ENCODE peak calls at places on chromosomes 12 and 14, in four cellular contexts. C is A549, F is GM12878, E is K562. D is an unnamed sample.

GRCh38 chr12:18578191-18578590 is 159.6 kb downstream of the PLCZ1 start:
- DNase-seq in C (no peak), E (no peak), F (no peak), D (no peak)

GRCh38 chr14:72518809-72519377 is 375.0 kb downstream of the DPF3 start:
- DNase-seq in F (peak), E (no peak), C (no peak), D (no peak)

GRCh38 chr14:22887990-22888378 is 5.0 kb downstream of the REM2 start:
- DNase-seq in C (no peak), F (peak), E (no peak), D (no peak)

GRCh38 chr12:130633771-130634170 is 82.3 kb downstream of the RIMBP2 start:
- DNase-seq in C (no peak), F (no peak), E (no peak), D (no peak)

GRCh38 chr12:67322580-67322979 is 53.4 kb downstream of the CAND1 start:
- DNase-seq in E (no peak), F (no peak), C (no peak), D (no peak)

GRCh38 chr12:109953656-109954055 is 42.5 kb downstream of the GIT2 start:
- DNase-seq in E (no peak), F (no peak), C (no peak), D (no peak)

GRCh38 chr14:96797943-96798349 is 764 bp downstream of the VRK1 start:
- DNase-seq in C (peak), F (no peak), E (peak), D (peak)

GRCh38 chr14:23171251-23171975 is 12.0 kb downstream of the SLC7A8 start:
- DNase-seq in F (no peak), C (no peak), E (no peak), D (no peak)

GRCh38 chr12:49783917-49784676 is 42.7 kb downstream of the TMBIM6 start:
- DNase-seq in C (no peak), E (no peak), F (no peak), D (no peak)

DNA sequence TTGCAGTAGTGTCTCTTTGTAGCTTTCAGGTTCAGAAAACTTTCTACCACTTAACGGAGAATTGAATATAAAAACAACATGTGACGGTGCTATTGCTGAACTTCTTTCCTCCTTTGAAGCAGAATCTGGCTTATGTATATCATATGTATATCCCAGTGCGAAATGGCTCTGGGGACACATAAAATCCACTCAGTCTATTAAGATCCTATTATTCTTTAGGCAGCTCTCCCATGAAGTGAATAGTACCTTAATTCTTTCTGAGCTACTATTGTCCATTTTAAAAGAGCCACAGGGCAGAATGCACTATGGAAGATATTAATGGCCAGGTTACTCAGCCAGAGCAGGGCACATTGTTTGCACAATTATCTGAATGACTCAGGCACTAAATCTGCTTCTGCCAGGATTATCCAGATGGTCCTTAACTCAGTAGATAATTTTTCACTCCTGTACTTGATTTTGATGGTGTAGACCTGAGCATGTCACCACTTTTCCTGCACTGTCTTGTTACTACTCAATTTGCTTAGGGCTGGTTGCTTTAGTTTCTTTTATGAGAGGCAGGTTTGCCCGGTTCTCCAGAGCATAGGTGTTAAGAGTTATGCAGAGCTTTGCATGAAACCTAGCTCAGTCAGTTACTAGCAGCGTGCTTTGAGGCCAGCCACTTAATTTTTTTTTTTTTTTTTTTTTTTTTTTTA is 5.5 kb downstream of the CNTN1 start:
- DNase-seq in E (no peak), C (peak), F (no peak), D (no peak)
- TF ChIP-seq KDM1A in E (no peak), C (no peak), F (no peak), D (no peak)

GRCh38 chr12:27012239-27012981 is 1.8 kb downstream of the TM7SF3 start:
- DNase-seq in E (no peak), C (no peak), F (no peak), D (peak)

GRCh38 chr12:27012982-27013255 is 1.3 kb downstream of the TM7SF3 start:
- DNase-seq in C (no peak), F (no peak), E (no peak), D (no peak)

GRCh38 chr12:27014085-27014858 is at the start of gene TM7SF3:
- DNase-seq in E (peak), C (peak), F (peak), D (peak)

GRCh38 chr12:27014859-27015729 is 910 bp upstream of the TM7SF3 start:
- DNase-seq in F (no peak), E (no peak), C (peak), D (no peak)

DNA sequence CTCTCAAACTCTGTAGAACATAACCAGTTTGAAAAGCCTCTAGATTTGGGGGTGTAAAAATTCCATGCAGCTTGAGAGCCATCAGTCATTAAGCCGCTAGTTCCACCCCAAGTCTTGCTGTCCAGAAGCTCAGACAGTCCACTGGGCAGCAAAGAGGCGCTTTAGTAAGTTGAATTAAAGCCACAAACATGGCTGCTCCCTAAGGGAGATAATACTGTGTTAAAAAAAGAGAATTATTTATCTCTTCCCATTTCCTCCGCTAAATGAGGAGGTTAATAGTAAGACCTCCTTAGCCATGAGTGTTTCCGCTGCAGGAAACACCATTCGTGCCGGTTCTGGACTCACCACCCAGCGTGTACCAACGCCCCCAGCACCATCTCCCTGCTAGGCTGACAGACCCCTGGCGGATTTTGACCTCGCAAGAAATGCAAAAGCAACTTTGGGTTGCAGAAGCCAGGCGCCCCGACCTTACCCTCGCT is 539 bp downstream of the TM7SF3 start:
- DNase-seq in F (no peak), C (peak), E (peak), D (no peak)
- TF ChIP-seq KDM1A in F (no peak), C (no peak), E (no peak), D (no peak)

DNA sequence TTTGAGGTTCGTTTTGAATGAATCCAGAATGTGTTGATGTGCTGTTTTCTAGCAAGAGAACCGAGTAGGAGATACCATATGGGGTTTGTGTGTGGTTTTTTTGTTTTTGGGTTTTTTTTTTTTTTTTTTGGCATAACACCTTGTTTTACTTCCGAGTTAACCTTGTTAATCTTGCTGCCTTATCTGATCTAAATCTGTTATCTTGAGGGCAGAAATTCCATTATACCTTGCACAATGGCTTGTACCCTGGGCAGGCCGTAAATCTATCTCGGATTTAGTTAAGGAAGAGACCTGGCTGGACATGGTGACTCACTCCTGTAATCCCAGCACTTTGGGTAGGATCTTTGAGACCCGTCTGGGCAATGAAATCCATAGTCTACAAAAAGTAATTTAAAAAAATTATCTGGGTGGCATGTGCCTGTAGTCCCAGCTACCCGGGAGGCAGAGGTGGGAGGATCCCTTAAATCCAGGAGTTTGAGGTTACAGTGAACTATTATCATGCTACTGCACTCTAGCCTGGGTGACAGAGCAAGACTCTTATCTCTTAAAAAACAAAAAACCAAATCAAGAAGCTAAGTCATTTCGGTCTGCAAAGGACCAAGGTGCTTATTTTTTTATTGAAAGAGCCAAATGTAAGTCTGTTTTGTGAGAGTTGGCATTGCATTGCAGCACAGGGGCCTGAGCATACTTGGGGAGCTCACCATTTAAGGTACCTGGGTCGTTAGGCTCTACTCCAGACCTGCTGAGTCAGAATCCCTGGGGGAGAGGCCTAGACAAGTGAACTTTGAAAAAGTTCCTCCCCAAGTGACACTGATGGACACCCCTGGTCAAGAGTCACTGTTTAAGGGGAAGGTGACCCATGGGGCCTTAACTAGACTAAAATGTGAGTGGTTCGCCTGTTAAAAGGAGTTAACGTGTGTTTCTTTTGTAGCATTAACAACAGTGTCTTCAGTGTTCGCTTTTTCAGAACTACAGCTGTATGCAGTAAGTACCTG is 6.7 kb downstream of the DLST start:
- DNase-seq in F (no peak), E (peak), C (peak), D (no peak)
- TF ChIP-seq KDM1A in F (no peak), E (peak), C (no peak), D (no peak)

GRCh38 chr12:41709463-41710285 is 435.0 kb downstream of the GXYLT1 start:
- DNase-seq in C (peak), E (no peak), F (no peak), D (no peak)
- TF ChIP-seq KDM1A in C (no peak), E (no peak), F (no peak), D (no peak)

GRCh38 chr12:120581998-120582397 is 796 bp upstream of the POP5 start:
- DNase-seq in F (no peak), C (no peak), E (no peak), D (no peak)
- TF ChIP-seq KDM1A in F (no peak), C (no peak), E (no peak), D (no peak)

DNA sequence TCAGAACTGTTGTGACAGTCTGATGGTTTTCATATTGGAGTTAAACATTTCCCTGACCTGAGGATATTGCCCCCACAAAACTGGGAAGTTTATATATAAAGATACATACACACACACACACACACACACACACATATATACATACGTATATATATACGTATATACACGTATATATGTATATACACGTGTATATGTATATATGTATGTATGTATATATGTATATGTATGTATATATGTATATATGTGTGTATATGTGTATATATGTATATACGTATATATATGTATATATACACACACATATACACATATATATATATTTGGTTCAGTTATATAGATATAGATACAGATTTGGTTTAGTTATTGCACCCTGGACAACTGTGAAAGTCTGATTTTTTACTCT is 65.7 kb downstream of the ATP2B1 start:
- DNase-seq in F (no peak), C (no peak), E (no peak), D (no peak)
- TF ChIP-seq KDM1A in F (no peak), C (no peak), E (no peak), D (no peak)

GRCh38 chr14:100810861-100811461 is 15.0 kb upstream of the MEG3 start:
- DNase-seq in E (no peak), F (no peak), C (no peak), D (no peak)
- TF ChIP-seq KDM1A in E (no peak), F (no peak), C (no peak), D (no peak)

GRCh38 chr14:105324080-105324778 is 9.7 kb downstream of the PACS2 start:
- DNase-seq in F (no peak), E (no peak), C (no peak), D (no peak)
- TF ChIP-seq KDM1A in F (no peak), E (no peak), C (no peak), D (no peak)

DNA sequence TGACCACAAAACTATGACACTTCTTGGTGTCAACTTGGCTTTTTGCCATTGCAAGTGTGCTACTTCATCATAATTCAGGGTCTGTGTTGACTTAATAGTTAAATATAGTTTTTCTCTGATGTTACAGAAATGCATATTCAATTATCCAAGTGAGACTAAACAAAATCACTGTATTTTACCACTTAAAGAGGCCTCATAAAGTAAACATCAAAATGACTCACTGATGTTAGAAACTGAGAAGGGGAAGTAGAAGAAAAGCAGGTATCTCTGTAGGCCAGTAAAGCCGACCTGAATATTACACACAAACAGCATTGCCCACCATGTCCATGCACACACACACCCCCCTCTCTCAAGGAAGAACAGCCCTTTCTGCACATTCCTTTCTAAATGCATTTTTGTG is 55.4 kb downstream of the RPAP3 start:
- DNase-seq in C (no peak), F (no peak), E (no peak), D (no peak)
- TF ChIP-seq KDM1A in C (no peak), F (no peak), E (no peak), D (no peak)

GRCh38 chr14:103163199-103163598 is 39.9 kb downstream of the TNFAIP2 start:
- DNase-seq in E (no peak), C (no peak), F (no peak), D (no peak)
- TF ChIP-seq KDM1A in E (no peak), C (no peak), F (no peak), D (no peak)

D was measured in HepG2.